ENCODE peak calls at places on chromosomes 11 and 22, in six cellular contexts. O, H, W, U, N and Q are unnamed samples.

GRCh38 chr11:108727665-108728064 is 62.8 kb downstream of the DDX10 start:
- DNase-seq in H (no peak), U (no peak), O (no peak), W (no peak), N (no peak), Q (no peak)

GRCh38 chr11:8818421-8818820 is 92.6 kb upstream of the AKIP1 start:
- DNase-seq in W (no peak), O (no peak), H (no peak), U (no peak), N (no peak), Q (no peak)

GRCh38 chr22:43090130-43090789 is 1.1 kb upstream of the TTLL1 start:
- DNase-seq in H (peak; percentile 62), N (peak; percentile 84), O (peak; percentile 87), U (peak; percentile 68), W (peak; percentile 84), Q (peak; percentile 78)

GRCh38 chr11:24249921-24250320 is 246.9 kb upstream of the LUZP2 start:
- DNase-seq in W (no peak), H (no peak), U (no peak), N (no peak), O (no peak), Q (no peak)

GRCh38 chr22:40415531-40416266 is 45.3 kb downstream of the SGSM3 start:
- DNase-seq in U (no peak), H (no peak), N (no peak), W (peak; percentile 29), O (peak; percentile 73), Q (peak; percentile 45)

GRCh38 chr11:13423372-13423771 is 39.6 kb downstream of the BTBD10 start:
- DNase-seq in O (no peak), H (no peak), N (peak; percentile 62), U (no peak), W (no peak), Q (no peak)

GRCh38 chr11:131691558-131692041 is 321.2 kb downstream of the NTM start:
- DNase-seq in O (peak; percentile 65), N (peak; percentile 12), U (no peak), W (peak; percentile 48), H (no peak), Q (peak; percentile 33)

GRCh38 chr11:65185166-65185565 is 3.4 kb downstream of the CAPN1 start:
- DNase-seq in H (no peak), N (no peak), U (no peak), O (no peak), W (no peak), Q (no peak)

GRCh38 chr22:44862981-44863860 is 110.8 kb downstream of the ARHGAP8 start:
- DNase-seq in U (peak; percentile 62), O (peak; percentile 56), H (no peak), W (no peak), N (no peak), Q (peak; percentile 4)

GRCh38 chr22:46195487-46196165 is 45.3 kb downstream of the PPARA start:
- DNase-seq in N (no peak), U (no peak), O (no peak), H (no peak), W (no peak), Q (no peak)

GRCh38 chr22:44920183-44920582 is 89.6 kb downstream of the PHF21B start:
- DNase-seq in O (no peak), H (no peak), N (no peak), W (no peak), U (no peak), Q (no peak)

GRCh38 chr11:73170140-73170539 is 28.0 kb upstream of the FCHSD2 start:
- DNase-seq in U (no peak), O (no peak), N (no peak), H (no peak), W (no peak), Q (no peak)

GRCh38 chr11:23112987-23113886 is 253.0 kb upstream of the CCDC179 start:
- DNase-seq in U (peak; percentile 29), N (peak; percentile 85), W (peak; percentile 65), O (peak; percentile 31), H (no peak), Q (peak; percentile 26)

GRCh38 chr11:120698918-120699317 is 187.4 kb downstream of the GRIK4 start:
- DNase-seq in O (no peak), W (no peak), N (no peak), H (no peak), U (no peak), Q (no peak)

GRCh38 chr22:39496131-39496838 is 5.8 kb upstream of the MIEF1 start:
- DNase-seq in N (peak; percentile 51), H (peak; percentile 86), U (peak; percentile 86), O (peak; percentile 47), W (peak; percentile 75), Q (peak; percentile 80)

GRCh38 chr11:128725630-128726461 is 32.0 kb downstream of the FLI1 start:
- DNase-seq in W (peak; percentile 51), N (no peak), U (no peak), H (peak; percentile 18), O (no peak), Q (peak; percentile 74)

GRCh38 chr11:126149759-126150236 is 61.7 kb downstream of the RPUSD4 start:
- DNase-seq in H (no peak), O (no peak), U (no peak), N (no peak), W (no peak), Q (no peak)

GRCh38 chr11:126148317-126148716 is 63.1 kb downstream of the RPUSD4 start:
- DNase-seq in U (no peak), H (no peak), O (no peak), W (no peak), N (no peak), Q (no peak)

GRCh38 chr11:126145954-126146353 is 65.5 kb downstream of the RPUSD4 start:
- DNase-seq in W (no peak), H (no peak), N (no peak), O (no peak), U (no peak), Q (no peak)

GRCh38 chr11:126146454-126147192 is 64.8 kb downstream of the RPUSD4 start:
- DNase-seq in O (no peak), W (no peak), U (peak; percentile 69), N (no peak), H (no peak), Q (no peak)

GRCh38 chr11:126147268-126148111 is 64.0 kb downstream of the RPUSD4 start:
- DNase-seq in H (no peak), O (no peak), N (peak; percentile 37), U (no peak), W (no peak), Q (no peak)
- TF ChIP-seq CTCF in H (no peak), O (no peak), N (no peak), U (peak; percentile 9), W (no peak), Q (no peak)

GRCh38 chr11:3969613-3970012 is 114.1 kb downstream of the STIM1 start:
- DNase-seq in O (no peak), N (no peak), U (no peak), W (no peak), H (no peak), Q (peak; percentile 58)

GRCh38 chr11:3970101-3970500 is 114.6 kb downstream of the STIM1 start:
- DNase-seq in O (no peak), H (no peak), U (no peak), W (no peak), N (no peak), Q (peak; percentile 37)

GRCh38 chr11:3969200-3969599 is 113.7 kb downstream of the STIM1 start:
- DNase-seq in O (no peak), U (no peak), N (no peak), H (no peak), W (no peak), Q (no peak)

GRCh38 chr11:3972431-3972830 is 117.0 kb downstream of the STIM1 start:
- DNase-seq in W (no peak), O (no peak), H (no peak), U (no peak), N (no peak), Q (no peak)

GRCh38 chr11:3971756-3972404 is 116.4 kb downstream of the STIM1 start:
- DNase-seq in N (peak; percentile 7), W (no peak), O (no peak), H (no peak), U (no peak), Q (no peak)
- TF ChIP-seq CTCF in N (peak; percentile 33), W (peak; percentile 16), O (peak; percentile 4), H (peak; percentile 13), U (no peak), Q (no peak)

DNA sequence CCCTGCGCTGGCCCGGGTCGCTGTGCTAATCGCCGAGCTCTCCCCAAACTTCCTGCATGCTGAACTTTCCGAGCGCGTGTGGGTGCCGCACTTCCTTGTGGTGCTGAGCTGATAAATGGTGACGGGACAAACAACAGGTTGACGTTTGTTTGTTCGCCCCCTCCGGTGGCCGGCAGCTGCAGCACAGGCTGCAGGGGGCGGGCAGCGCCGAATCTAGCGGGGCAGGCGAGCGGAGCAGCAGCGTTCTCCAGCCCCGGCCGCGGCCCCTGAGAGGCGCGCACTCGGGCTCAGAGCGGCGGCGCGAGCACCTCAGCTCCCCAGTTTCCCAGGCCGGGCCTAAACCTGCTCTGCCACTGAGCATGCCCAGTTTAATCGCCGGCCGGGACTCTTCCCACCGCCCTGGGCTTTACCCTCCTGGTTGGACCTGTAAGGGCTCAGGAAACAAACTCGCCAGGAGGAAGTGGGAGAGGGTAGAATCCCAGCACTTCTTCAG is at the start of gene PDGFD:
- DNase-seq in O (peak; percentile 60), H (peak; percentile 65), W (peak; percentile 84), U (peak; percentile 80), N (peak; percentile 67), Q (peak; percentile 46)
- TF ChIP-seq CTCF in O (no peak), H (peak; percentile 47), W (peak; percentile 41), U (peak; percentile 49), N (peak; percentile 46), Q (no peak)

GRCh38 chr22:49427941-49428340 is 399.7 kb downstream of the BRD1 start:
- DNase-seq in U (no peak), H (no peak), N (no peak), W (no peak), O (no peak), Q (no peak)

GRCh38 chr22:49426098-49426497 is 401.6 kb downstream of the BRD1 start:
- DNase-seq in N (no peak), H (no peak), O (no peak), U (no peak), W (no peak), Q (no peak)

GRCh38 chr22:49427341-49427740 is 400.3 kb downstream of the BRD1 start:
- DNase-seq in O (no peak), N (no peak), H (no peak), W (no peak), U (no peak), Q (no peak)

GRCh38 chr22:49425356-49425755 is 402.3 kb downstream of the BRD1 start:
- DNase-seq in N (no peak), W (no peak), O (no peak), H (no peak), U (no peak), Q (no peak)

GRCh38 chr22:49426618-49427266 is 400.9 kb downstream of the BRD1 start:
- DNase-seq in H (no peak), O (no peak), W (no peak), U (no peak), N (no peak), Q (no peak)
- TF ChIP-seq CTCF in H (no peak), O (no peak), W (no peak), U (no peak), N (no peak), Q (no peak)